ENCODE peak calls at places on chromosome 19, in five cellular contexts. Y, G, J, Z and Q are unnamed samples.

GRCh38 chr19:46404884-46405658 is 8.3 kb downstream of the CCDC8 start:
- DNase-seq in Y (no peak), G (peak; percentile 50), J (no peak), Z (no peak), Q (no peak)

GRCh38 chr19:3454656-3455392 is 25.5 kb downstream of the SMIM24 start:
- DNase-seq in Y (no peak), G (no peak), J (no peak), Z (no peak), Q (no peak)

GRCh38 chr19:6061420-6062130 is 48.7 kb downstream of the RFX2 start:
- DNase-seq in Y (no peak), G (no peak), J (no peak), Z (no peak), Q (no peak)

GRCh38 chr19:8017808-8018207 is 12.4 kb upstream of the ELAVL1 start:
- DNase-seq in Y (no peak), G (no peak), J (no peak), Z (no peak), Q (no peak)

GRCh38 chr19:3038214-3038613 is 9.1 kb upstream of the TLE2 start:
- DNase-seq in Y (no peak), G (no peak), J (no peak), Z (no peak), Q (no peak)

GRCh38 chr19:56111601-56112312 is 9.3 kb downstream of the ZNF787 start:
- DNase-seq in Y (no peak), G (peak; percentile 67), J (peak; percentile 22), Z (no peak), Q (no peak)

GRCh38 chr19:6448045-6448444 is 11.5 kb downstream of the SLC25A23 start:
- DNase-seq in Y (no peak), G (no peak), J (no peak), Z (no peak), Q (no peak)

GRCh38 chr19:44643605-44644390 is at the start of gene PVR:
- DNase-seq in Y (peak; percentile 40), G (peak; percentile 87), J (peak; percentile 82), Z (peak; percentile 75), Q (no peak)

GRCh38 chr19:9645466-9645865 is 24.4 kb upstream of the ZNF561 start:
- DNase-seq in Y (no peak), G (no peak), J (no peak), Z (no peak), Q (no peak)

GRCh38 chr19:33795370-33796163 is 1.1 kb upstream of the KCTD15 start:
- DNase-seq in Y (peak; percentile 88), G (peak; percentile 79), J (peak; percentile 86), Z (peak; percentile 85), Q (peak; percentile 68)

GRCh38 chr19:2171349-2172145 is 7.8 kb downstream of the DOT1L start:
- DNase-seq in Y (no peak), G (no peak), J (peak; percentile 30), Z (peak; percentile 42), Q (no peak)

GRCh38 chr19:58572818-58573657 is at the start of gene MZF1:
- DNase-seq in Y (peak; percentile 99), G (peak; percentile 100), J (peak; percentile 100), Z (peak; percentile 100), Q (peak; percentile 100)

GRCh38 chr19:20182232-20182785 is 15.3 kb downstream of the ZNF486 start:
- DNase-seq in Y (no peak), G (no peak), J (peak; percentile 71), Z (no peak), Q (no peak)

GRCh38 chr19:43765109-43765876 is 10.5 kb upstream of the SMG9 start:
- DNase-seq in Y (no peak), G (peak; percentile 74), J (no peak), Z (peak; percentile 99), Q (peak; percentile 76)

GRCh38 chr19:39792999-39793546 is 14.4 kb downstream of the LEUTX start:
- DNase-seq in Y (peak; percentile 67), G (peak; percentile 87), J (peak; percentile 75), Z (peak; percentile 68), Q (peak; percentile 34)

GRCh38 chr19:1884719-1885334 is 469 bp downstream of the ABHD17A start:
- DNase-seq in Y (no peak), G (no peak), J (no peak), Z (no peak), Q (no peak)

GRCh38 chr19:7637374-7638256 is 705 bp downstream of the STXBP2 start:
- DNase-seq in Y (no peak), G (peak; percentile 68), J (peak; percentile 39), Z (no peak), Q (no peak)

GRCh38 chr19:4861147-4861546 is 6.3 kb downstream of the PLIN3 start:
- DNase-seq in Y (no peak), G (no peak), J (peak; percentile 81), Z (no peak), Q (no peak)

GRCh38 chr19:3154957-3155736 is 19.3 kb downstream of the GNA15 start:
- DNase-seq in Y (no peak), G (peak; percentile 79), J (peak; percentile 40), Z (peak; percentile 99), Q (peak; percentile 96)

GRCh38 chr19:5434970-5435641 is 20.1 kb upstream of the ZNRF4 start:
- DNase-seq in Y (no peak), G (no peak), J (no peak), Z (peak; percentile 98), Q (no peak)

GRCh38 chr19:4323692-4324091 is 14.9 kb downstream of the STAP2 start:
- DNase-seq in Y (no peak), G (no peak), J (no peak), Z (no peak), Q (no peak)

GRCh38 chr19:37077615-37077928 is 661 bp upstream of the ZNF420 start:
- DNase-seq in Y (no peak), G (no peak), J (no peak), Z (no peak), Q (no peak)

GRCh38 chr19:7736148-7736547 is 4.2 kb upstream of the CLEC4G start:
- DNase-seq in Y (no peak), G (no peak), J (no peak), Z (no peak), Q (no peak)

GRCh38 chr19:5480427-5480836 is 25.2 kb downstream of the ZNRF4 start:
- DNase-seq in Y (no peak), G (no peak), J (no peak), Z (no peak), Q (no peak)

GRCh38 chr19:20472854-20473253 is 92.7 kb downstream of the ZNF737 start:
- DNase-seq in Y (no peak), G (no peak), J (no peak), Z (no peak), Q (no peak)

GRCh38 chr19:16116067-16116466 is 4.4 kb downstream of the RAB8A start:
- DNase-seq in Y (no peak), G (no peak), J (no peak), Z (no peak), Q (no peak)

GRCh38 chr19:29831041-29831548 is 19.3 kb downstream of the CCNE1 start:
- DNase-seq in Y (no peak), G (peak; percentile 39), J (no peak), Z (no peak), Q (no peak)

GRCh38 chr19:10773969-10774368 is 56.1 kb downstream of the DNM2 start:
- DNase-seq in Y (no peak), G (no peak), J (no peak), Z (no peak), Q (no peak)

GRCh38 chr19:4088975-4089374 is 22.3 kb upstream of the ZBTB7A start:
- DNase-seq in Y (no peak), G (no peak), J (no peak), Z (no peak), Q (no peak)

GRCh38 chr19:39183100-39183499 is 13.7 kb upstream of the NCCRP1 start:
- DNase-seq in Y (no peak), G (no peak), J (no peak), Z (no peak), Q (no peak)

GRCh38 chr19:57888107-57888493 is 737 bp downstream of the ZNF814 start:
- DNase-seq in Y (no peak), G (no peak), J (no peak), Z (no peak), Q (no peak)

GRCh38 chr19:15129856-15130580 is 22.8 kb downstream of the SYDE1 start:
- DNase-seq in Y (no peak), G (no peak), J (no peak), Z (no peak), Q (no peak)

GRCh38 chr19:33052352-33052972 is 12.2 kb downstream of the RHPN2 start:
- DNase-seq in Y (no peak), G (no peak), J (peak; percentile 29), Z (peak; percentile 27), Q (no peak)

GRCh38 chr19:29255006-29255405 is 42.1 kb upstream of the UQCRFS1 start:
- DNase-seq in Y (no peak), G (no peak), J (no peak), Z (no peak), Q (no peak)

GRCh38 chr19:11142528-11143171 is 12.9 kb downstream of the SPC24 start:
- DNase-seq in Y (no peak), G (peak; percentile 93), J (peak; percentile 98), Z (peak; percentile 90), Q (peak; percentile 90)

GRCh38 chr19:56956503-56957226 is 116.1 kb upstream of the PEG3 start:
- DNase-seq in Y (no peak), G (no peak), J (no peak), Z (no peak), Q (no peak)

GRCh38 chr19:45125360-45125759 is 32.4 kb downstream of the PPP1R37 start:
- DNase-seq in Y (no peak), G (no peak), J (no peak), Z (no peak), Q (no peak)

GRCh38 chr19:12647490-12648071 is 19.0 kb downstream of the MAN2B1 start:
- DNase-seq in Y (no peak), G (peak; percentile 88), J (peak; percentile 64), Z (no peak), Q (no peak)

GRCh38 chr19:53537523-53538377 is at the start of gene ZNF331:
- DNase-seq in Y (peak; percentile 68), G (peak; percentile 93), J (peak; percentile 77), Z (peak; percentile 71), Q (peak; percentile 34)
- TF ChIP-seq CTCF in Y (no peak), G (peak; percentile 42), J (peak; percentile 12), Z (peak; percentile 35), Q (peak; percentile 26)

GRCh38 chr19:18496167-18496979 is 25.5 kb downstream of the ELL start:
- DNase-seq in Y (no peak), G (no peak), J (peak; percentile 84), Z (peak; percentile 59), Q (no peak)
- TF ChIP-seq CTCF in Y (no peak), G (no peak), J (no peak), Z (no peak), Q (no peak)

GRCh38 chr19:41753159-41753558 is 2.2 kb upstream of the CEACAM6 start:
- DNase-seq in Y (no peak), G (peak; percentile 60), J (peak; percentile 54), Z (no peak), Q (no peak)
- TF ChIP-seq CTCF in Y (peak; percentile 44), G (peak; percentile 41), J (peak; percentile 73), Z (peak; percentile 57), Q (peak; percentile 54)

GRCh38 chr19:14089412-14089661 is 1.2 kb downstream of the SAMD1 start:
- DNase-seq in Y (no peak), G (no peak), J (no peak), Z (peak; percentile 36), Q (no peak)

GRCh38 chr19:14091885-14092462 is 1.4 kb upstream of the SAMD1 start:
- DNase-seq in Y (no peak), G (no peak), J (no peak), Z (no peak), Q (no peak)

GRCh38 chr19:14090509-14091085 is at the start of gene SAMD1:
- DNase-seq in Y (peak; percentile 66), G (peak; percentile 96), J (peak; percentile 95), Z (peak; percentile 88), Q (peak; percentile 79)

GRCh38 chr19:14089662-14090508 is 666 bp downstream of the SAMD1 start:
- DNase-seq in Y (peak; percentile 45), G (peak; percentile 74), J (peak; percentile 43), Z (peak; percentile 79), Q (no peak)

GRCh38 chr19:14091086-14091884 is 734 bp upstream of the SAMD1 start:
- DNase-seq in Y (peak; percentile 62), G (no peak), J (peak; percentile 51), Z (peak; percentile 67), Q (no peak)
- TF ChIP-seq CTCF in Y (peak; percentile 47), G (no peak), J (no peak), Z (peak; percentile 43), Q (peak; percentile 24)